ENCODE peak calls at places on chromosome 14, in nine cellular contexts. K is GM13977; U is upper lobe of right lung; J is C1 segment of cervical spinal cord; L is stimulated activated CD4-positive, alpha-beta T cell treated with anti-CD3 and anti-CD28 coated beads, Interleukin-1b, Interleukin-23, amount 100 ng/mL, for 24 hours; E is activated CD4-positive, alpha-beta T cell treated with anti-CD3 and anti-CD28 coated beads, Interleukin-2, amount 50 U/mL, for 48 hours; M is H7; V is body of pancreas; I is stimulated activated CD8-positive, alpha-beta memory T cell treated with anti-CD3 and anti-CD28 coated beads, Interleukin-4, amount 100 ng/mL, for 24 hours. H is an unnamed sample.

GRCh38 chr14:52325126-52325525 is 11.0 kb downstream of the PTGER2 start:
- DNase-seq in K (peak; percentile 74), U (no peak), J (no peak), L (no peak), E (peak; percentile 35), M (no peak), V (no peak), I (no peak), H (no peak)

GRCh38 chr14:100629098-100629497 is 41.9 kb upstream of the BEGAIN start:
- DNase-seq in K (no peak), U (no peak), J (no peak), L (no peak), E (no peak), M (peak; percentile 34), V (no peak), I (no peak), H (no peak)

GRCh38 chr14:77991128-77991772 is 178.9 kb upstream of the NRXN3 start:
- DNase-seq in K (peak; percentile 35), U (no peak), J (peak; percentile 22), L (no peak), E (no peak), M (peak; percentile 52), V (no peak), I (no peak), H (no peak)

GRCh38 chr14:73723799-73724621 is 9.8 kb upstream of the PNMA1 start:
- DNase-seq in K (no peak), U (peak; percentile 80), J (no peak), L (no peak), E (no peak), M (peak; percentile 48), V (peak; percentile 53), I (no peak), H (peak; percentile 91)

GRCh38 chr14:32703246-32703645 is 235.4 kb upstream of the NPAS3 start:
- DNase-seq in K (no peak), U (no peak), J (no peak), L (no peak), E (no peak), M (no peak), V (no peak), I (no peak), H (no peak)

GRCh38 chr14:89399594-89400068 is 17.4 kb downstream of the FOXN3 start:
- DNase-seq in K (no peak), U (no peak), J (no peak), L (no peak), E (no peak), M (peak; percentile 69), V (no peak), I (no peak), H (peak; percentile 53)

GRCh38 chr14:23481992-23482813 is 12.7 kb downstream of the NGDN start:
- DNase-seq in K (no peak), U (no peak), J (no peak), L (no peak), E (no peak), M (no peak), V (no peak), I (no peak), H (no peak)

GRCh38 chr14:60655114-60655897 is 6.0 kb upstream of the SIX1 start:
- DNase-seq in K (peak; percentile 27), U (no peak), J (no peak), L (no peak), E (no peak), M (peak; percentile 72), V (no peak), I (no peak), H (no peak)

GRCh38 chr14:77014004-77014604 is 14.4 kb downstream of the IRF2BPL start:
- DNase-seq in K (no peak), U (no peak), J (peak; percentile 53), L (no peak), E (no peak), M (peak; percentile 77), V (peak; percentile 88), I (no peak), H (no peak)

GRCh38 chr14:78007160-78007559 is 163.0 kb upstream of the NRXN3 start:
- DNase-seq in K (no peak), U (no peak), J (no peak), L (no peak), E (no peak), M (no peak), V (no peak), I (no peak), H (no peak)

GRCh38 chr14:74962493-74962892 is 7.1 kb upstream of the PGF start:
- DNase-seq in K (no peak), U (no peak), J (no peak), L (no peak), E (no peak), M (no peak), V (no peak), I (no peak), H (no peak)

GRCh38 chr14:39230416-39230815 is 3.3 kb upstream of the MIA2 start:
- DNase-seq in K (no peak), U (no peak), J (no peak), L (no peak), E (peak; percentile 17), M (no peak), V (no peak), I (no peak), H (no peak)

GRCh38 chr14:35929171-35929570 is 103.0 kb downstream of the BRMS1L start:
- DNase-seq in K (no peak), U (no peak), J (no peak), L (no peak), E (no peak), M (no peak), V (no peak), I (no peak), H (no peak)

GRCh38 chr14:72104011-72104613 is 171.9 kb downstream of the RGS6 start:
- DNase-seq in K (peak; percentile 21), U (no peak), J (no peak), L (no peak), E (peak; percentile 60), M (peak; percentile 74), V (peak; percentile 17), I (peak; percentile 26), H (no peak)

GRCh38 chr14:72141084-72141483 is 208.9 kb downstream of the RGS6 start:
- DNase-seq in K (no peak), U (no peak), J (no peak), L (no peak), E (no peak), M (no peak), V (no peak), I (no peak), H (no peak)

GRCh38 chr14:68598621-68599447 is 194.0 kb downstream of the ZFP36L1 start:
- DNase-seq in K (no peak), U (peak; percentile 77), J (peak; percentile 40), L (no peak), E (no peak), M (no peak), V (peak; percentile 86), I (no peak), H (no peak)

GRCh38 chr14:70934084-70934483 is 26.8 kb downstream of the PCNX1 start:
- DNase-seq in K (no peak), U (no peak), J (no peak), L (no peak), E (no peak), M (no peak), V (no peak), I (no peak), H (no peak)

GRCh38 chr14:53850714-53851296 is 105.8 kb downstream of the BMP4 start:
- DNase-seq in K (no peak), U (no peak), J (no peak), L (no peak), E (no peak), M (no peak), V (no peak), I (no peak), H (no peak)